ENCODE peak calls at places on chromosome 1, in nine cellular contexts. K, R, W, I, P, U, S, M and E are unnamed samples.
A peak's percentile ranks its signal among the peaks of the same experiment; 100 is the strongest.

GRCh38 chr1:163928080-163928479 is 606.3 kb downstream of the NUF2 start:
- DNase-seq in K (no peak), R (no peak), W (no peak), I (no peak), P (no peak), U (no peak), S (no peak), M (no peak), E (no peak)

GRCh38 chr1:46461017-46461808 is 28.4 kb upstream of the DMBX1 start:
- DNase-seq in K (no peak), R (no peak), W (no peak), I (no peak), P (no peak), U (no peak), S (no peak), M (no peak), E (no peak)

GRCh38 chr1:103326595-103326994 is 198.9 kb upstream of the RNPC3 start:
- DNase-seq in K (no peak), R (no peak), W (no peak), I (no peak), P (no peak), U (no peak), S (no peak), M (no peak), E (no peak)

GRCh38 chr1:93620169-93620840 is 61.3 kb downstream of the BCAR3 start:
- DNase-seq in K (no peak), R (no peak), W (no peak), I (no peak), P (no peak), U (no peak), S (no peak), M (no peak), E (no peak)

GRCh38 chr1:98502937-98503336 is 158.6 kb upstream of the SNX7 start:
- DNase-seq in K (no peak), R (no peak), W (no peak), I (no peak), P (no peak), U (no peak), S (no peak), M (no peak), E (no peak)

GRCh38 chr1:175118375-175118774 is 50.7 kb downstream of the TNN start:
- DNase-seq in K (no peak), R (no peak), W (no peak), I (no peak), P (no peak), U (no peak), S (peak; percentile 28), M (no peak), E (no peak)

GRCh38 chr1:114295321-114295720 is 141.7 kb upstream of the SYT6 start:
- DNase-seq in K (no peak), R (no peak), W (no peak), I (no peak), P (no peak), U (no peak), S (no peak), M (no peak), E (no peak)

GRCh38 chr1:148292915-148293314 is 140.8 kb upstream of the NBPF11 start:
- DNase-seq in K (no peak), R (no peak), W (no peak), I (no peak), P (no peak), U (no peak), S (no peak), M (no peak), E (no peak)

GRCh38 chr1:230265200-230266115 is 160.7 kb downstream of the PGBD5 start:
- DNase-seq in K (no peak), R (no peak), W (no peak), I (no peak), P (no peak), U (peak; percentile 57), S (no peak), M (no peak), E (peak; percentile 6)

GRCh38 chr1:172469717-172470116 is 25.8 kb upstream of the PIGC start:
- DNase-seq in K (no peak), R (no peak), W (no peak), I (no peak), P (no peak), U (no peak), S (no peak), M (no peak), E (no peak)

GRCh38 chr1:186076006-186076405 is 299.0 kb downstream of the TPR start:
- DNase-seq in K (no peak), R (no peak), W (no peak), I (no peak), P (no peak), U (no peak), S (no peak), M (no peak), E (no peak)

GRCh38 chr1:198754670-198755069 is 115.8 kb downstream of the PTPRC start:
- DNase-seq in K (no peak), R (no peak), W (no peak), I (no peak), P (no peak), U (no peak), S (no peak), M (no peak), E (no peak)

GRCh38 chr1:42264791-42265190 is 70.2 kb downstream of the FOXJ3 start:
- DNase-seq in K (no peak), R (no peak), W (no peak), I (no peak), P (no peak), U (no peak), S (no peak), M (no peak), E (no peak)

GRCh38 chr1:25712299-25712970 is 87.6 kb upstream of the SELENON start:
- DNase-seq in K (no peak), R (no peak), W (no peak), I (no peak), P (no peak), U (no peak), S (no peak), M (no peak), E (no peak)

GRCh38 chr1:234778215-234779159 is 168.5 kb upstream of the IRF2BP2 start:
- DNase-seq in K (no peak), R (peak; percentile 25), W (no peak), I (no peak), P (no peak), U (peak; percentile 89), S (no peak), M (no peak), E (no peak)

GRCh38 chr1:85462931-85463665 is 1.9 kb downstream of the DDAH1 start:
- DNase-seq in K (no peak), R (no peak), W (no peak), I (no peak), P (no peak), U (no peak), S (no peak), M (no peak), E (no peak)

DNA sequence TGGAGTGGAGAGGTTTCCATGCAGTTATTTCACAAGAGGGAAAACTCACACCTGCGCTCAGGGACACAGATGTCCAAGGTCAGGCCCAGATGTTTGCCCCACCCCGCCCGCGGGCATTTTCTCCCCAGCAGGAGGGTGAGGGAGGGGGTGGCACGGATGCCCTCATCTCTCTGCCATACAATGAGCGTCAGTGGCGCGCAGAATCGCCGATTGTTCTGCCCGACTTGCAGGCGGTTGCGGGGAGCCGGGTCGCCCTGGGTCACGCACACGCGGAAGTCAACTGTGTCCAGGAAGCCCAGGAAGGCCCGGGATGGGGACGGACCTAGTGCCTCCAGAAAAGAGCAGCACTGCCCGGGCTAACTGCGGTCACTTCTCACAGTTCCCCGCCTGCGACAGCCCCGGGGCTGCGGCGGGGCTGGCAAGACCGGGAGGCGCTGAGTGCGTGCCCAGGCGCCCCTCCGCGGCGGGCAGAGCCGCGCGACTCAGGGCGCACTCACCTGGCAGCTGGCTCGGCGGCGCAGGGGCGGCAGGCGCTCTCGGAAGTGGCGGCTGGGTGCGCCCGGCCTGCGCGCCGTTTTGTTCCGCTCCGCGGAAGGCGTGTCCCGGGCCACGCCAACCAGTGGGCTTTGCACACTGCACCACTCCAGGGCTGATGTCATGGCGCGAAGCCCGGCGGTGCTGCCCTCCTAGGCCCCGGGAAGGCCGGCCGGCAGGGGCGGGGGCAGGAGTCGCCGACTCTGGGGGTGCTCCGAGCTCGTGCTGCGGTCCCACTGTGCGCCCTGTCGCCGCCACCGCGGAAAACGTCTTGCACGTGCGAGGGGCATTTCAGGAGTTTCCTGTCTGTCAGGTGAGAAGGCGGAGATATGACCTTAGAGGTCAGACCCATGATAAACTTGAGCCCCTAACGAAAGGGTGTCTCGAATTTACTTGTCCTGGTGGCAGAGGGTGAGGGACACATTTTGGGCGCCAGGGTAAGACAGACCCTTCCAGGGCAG is at the start of gene CSRP1:
- DNase-seq in K (peak; percentile 84), R (peak; percentile 98), W (peak; percentile 64), I (no peak), P (peak; percentile 82), U (peak; percentile 96), S (peak; percentile 92), M (peak; percentile 89), E (peak; percentile 93)
- TF ChIP-seq CTCF in K (no peak), R (no peak), W (no peak), I (no peak), P (no peak), U (no peak), S (peak; percentile 9), M (no peak), E (no peak)

DNA sequence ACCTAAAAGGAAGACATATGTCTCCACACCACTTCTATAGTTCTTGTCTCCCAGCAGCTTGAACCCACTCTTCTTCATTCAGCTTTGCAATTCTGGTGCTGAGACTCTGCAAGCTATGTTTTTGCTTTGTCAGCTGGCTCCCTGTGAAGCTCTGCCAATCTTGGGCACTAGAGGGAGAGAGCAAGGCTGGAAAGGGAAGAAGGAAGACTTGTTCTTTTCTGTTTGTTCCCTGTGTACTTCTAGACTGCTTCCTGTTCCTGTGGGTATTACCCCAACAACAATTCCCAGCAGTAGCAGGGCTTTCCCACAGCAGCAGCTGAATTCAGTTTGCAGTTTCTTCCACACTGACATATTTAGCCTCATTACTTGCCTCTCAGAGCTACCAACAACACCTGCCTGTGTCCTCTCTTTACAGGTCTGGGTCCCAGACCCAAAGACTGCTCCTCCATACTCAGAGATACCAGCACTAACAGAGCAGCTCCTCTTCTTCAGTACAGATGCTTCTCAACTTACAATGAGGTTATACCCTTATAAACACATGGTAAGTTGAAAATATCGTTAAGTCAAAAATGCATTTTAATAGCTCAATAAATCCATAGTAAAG is 275.2 kb upstream of the NEGR1 start:
- DNase-seq in K (peak; percentile 21), R (no peak), W (no peak), I (no peak), P (peak; percentile 59), U (no peak), S (peak; percentile 2), M (peak; percentile 34), E (no peak)
- TF ChIP-seq CTCF in K (peak; percentile 17), R (no peak), W (no peak), I (no peak), P (peak; percentile 64), U (no peak), S (no peak), M (no peak), E (no peak)

DNA sequence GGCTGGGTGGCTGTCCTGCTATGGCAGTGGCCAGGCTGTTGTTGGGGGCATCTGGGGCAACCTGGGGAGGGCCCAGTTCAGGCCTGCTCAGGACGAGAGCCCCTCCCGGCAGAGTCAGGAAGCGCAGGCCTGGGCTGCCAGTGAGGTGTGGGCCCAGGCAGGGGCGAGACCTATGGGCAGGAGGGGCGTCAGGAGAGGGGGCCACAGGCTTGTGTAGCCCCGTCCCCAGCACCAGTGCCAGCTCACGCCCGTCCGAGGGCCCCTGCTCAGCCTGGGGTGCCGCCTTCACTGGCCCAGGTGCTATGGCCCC is 28.1 kb downstream of the ARHGEF16 start:
- DNase-seq in K (no peak), R (peak; percentile 47), W (no peak), I (no peak), P (no peak), U (no peak), S (no peak), M (no peak), E (no peak)
- TF ChIP-seq CTCF in K (peak; percentile 21), R (no peak), W (peak; percentile 54), I (no peak), P (no peak), U (no peak), S (peak; percentile 39), M (peak; percentile 60), E (no peak)

GRCh38 chr1:44035726-44036408 is 4.6 kb upstream of the SLC6A9 start:
- DNase-seq in K (no peak), R (no peak), W (no peak), I (no peak), P (peak; percentile 34), U (no peak), S (no peak), M (no peak), E (peak; percentile 43)
- TF ChIP-seq CTCF in K (no peak), R (no peak), W (no peak), I (no peak), P (no peak), U (no peak), S (no peak), M (no peak), E (no peak)